ENCODE peak calls at places on chromosomes 16 and 17, in four cellular contexts. S, I, D and R are unnamed samples. For H3K27me3, the result is how much of the 10 kb centered on the place peaks cover.

GRCh38 chr17:40606548-40607353 is 40.9 kb downstream of the SMARCE1 start:
- DNase-seq in I (no peak), S (no peak), D (no peak), R (no peak)

GRCh38 chr16:4313563-4314531 is 2.0 kb upstream of the GLIS2 start:
- DNase-seq in I (no peak), D (no peak), S (no peak), R (no peak)

GRCh38 chr16:55015181-55015913 is 84.7 kb downstream of the IRX5 start:
- DNase-seq in I (no peak), S (no peak), D (no peak), R (no peak)

GRCh38 chr16:19860146-19861030 is 24.3 kb downstream of the GPRC5B start:
- DNase-seq in S (no peak), I (no peak), D (no peak), R (peak)

GRCh38 chr16:15542261-15542660 is 100.7 kb downstream of the MARF1 start:
- DNase-seq in D (no peak), I (no peak), S (no peak), R (no peak)

GRCh38 chr17:4738136-4739121 is 1.2 kb upstream of the ZMYND15 start:
- DNase-seq in D (peak), I (no peak), S (no peak), R (peak)

GRCh38 chr17:60713619-60714018 is 36.0 kb downstream of the BCAS3 start:
- DNase-seq in S (no peak), I (no peak), D (no peak), R (no peak)

GRCh38 chr17:48215583-48216139 is 108.1 kb downstream of the SNX11 start:
- DNase-seq in I (no peak), S (no peak), D (no peak), R (no peak)

GRCh38 chr16:1541293-1542165 is 8.1 kb downstream of the TMEM204 start:
- DNase-seq in D (no peak), I (no peak), S (no peak), R (no peak)

GRCh38 chr16:19389246-19389645 is 28.4 kb upstream of the TMC5 start:
- DNase-seq in I (no peak), S (peak), D (no peak), R (peak)

GRCh38 chr16:89406277-89406888 is 84.0 kb downstream of the ANKRD11 start:
- DNase-seq in I (no peak), D (no peak), S (no peak), R (no peak)

GRCh38 chr16:87897563-87898505 is 28.5 kb upstream of the SLC7A5 start:
- DNase-seq in I (no peak), S (peak), D (peak), R (no peak)

GRCh38 chr17:34452769-34453168 is 89.7 kb upstream of the CCL1 start:
- DNase-seq in D (no peak), S (no peak), I (no peak), R (no peak)

GRCh38 chr16:89615596-89616090 is 2.2 kb downstream of the DPEP1 start:
- DNase-seq in I (no peak), S (no peak), D (peak), R (no peak)

GRCh38 chr17:7745748-7746470 is 28.4 kb downstream of the DNAH2 start:
- DNase-seq in S (no peak), D (no peak), I (no peak), R (no peak)

GRCh38 chr17:83145831-83146230 is 66.4 kb downstream of the METRNL start:
- DNase-seq in D (no peak), S (no peak), I (no peak), R (no peak)

GRCh38 chr17:82978765-82979349 is 100.6 kb upstream of the METRNL start:
- DNase-seq in S (no peak), D (peak), I (no peak), R (no peak)

GRCh38 chr16:30041841-30042240 is 10.8 kb upstream of the TLCD3B start:
- DNase-seq in I (no peak), D (peak), S (no peak), R (no peak)

GRCh38 chr17:66371561-66371960 is 69.1 kb downstream of the PRKCA start:
- DNase-seq in I (no peak), S (no peak), D (no peak), R (no peak)

GRCh38 chr16:18841833-18842525 is 40.6 kb upstream of the ARL6IP1 start:
- DNase-seq in I (no peak), D (no peak), S (no peak), R (no peak)

GRCh38 chr17:39015546-39015935 is 48.3 kb upstream of the FBXO47 start:
- DNase-seq in I (no peak), D (no peak), S (no peak), R (no peak)

GRCh38 chr17:37802712-37803416 is 58.0 kb upstream of the HNF1B start:
- DNase-seq in D (no peak), S (no peak), I (no peak), R (peak)

GRCh38 chr17:16491131-16491702 is 776 bp downstream of the LRRC75A start:
- DNase-seq in I (no peak), S (no peak), D (peak), R (no peak)

GRCh38 chr17:37527249-37527851 is 37.7 kb downstream of the DUSP14 start:
- DNase-seq in I (no peak), D (peak), S (no peak), R (peak)

GRCh38 chr17:5785343-5785742 is 201.0 kb upstream of the NLRP1 start:
- DNase-seq in D (no peak), S (no peak), I (no peak), R (no peak)
- H3K27me3 ChIP-seq in D (under half), S (under half), I (under half), R (under half)

GRCh38 chr17:8965394-8966168 is at the start of gene PIK3R5:
- DNase-seq in D (peak), S (peak), I (no peak), R (no peak)

GRCh38 chr17:8964801-8965393 is 610 bp downstream of the PIK3R5 start:
- DNase-seq in I (no peak), S (peak), D (peak), R (no peak)

GRCh38 chr17:8968503-8968902 is 3.0 kb upstream of the PIK3R5 start:
- DNase-seq in S (no peak), I (no peak), D (no peak), R (no peak)

GRCh38 chr17:8963665-8964258 is 1.7 kb downstream of the PIK3R5 start:
- DNase-seq in D (no peak), S (no peak), I (no peak), R (no peak)

DNA sequence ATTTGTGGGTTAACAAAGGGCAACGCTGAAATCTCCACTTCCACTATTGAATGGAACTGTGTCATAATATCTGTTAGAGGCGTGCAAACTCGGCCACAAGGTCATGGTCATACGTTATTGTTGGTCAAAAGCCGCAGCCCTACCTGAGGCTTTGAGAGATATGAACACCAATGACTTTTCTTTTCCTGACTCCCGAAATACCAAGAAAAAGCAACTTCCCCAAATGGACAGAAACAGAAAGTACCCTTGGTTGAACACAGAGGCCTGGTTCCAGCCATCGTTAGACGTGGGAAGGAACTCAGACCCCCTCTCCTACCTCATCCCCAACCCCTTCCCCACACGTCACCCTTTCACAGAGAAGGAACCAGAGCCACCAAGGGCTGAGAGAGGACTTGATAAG is 1.4 kb upstream of the PIK3R5 start:
- DNase-seq in D (no peak), I (no peak), S (no peak), R (no peak)
- H3K27me3 ChIP-seq in D (under half), I (under half), S (under half), R (under half)

GRCh38 chr16:79331064-79331463 is 269.5 kb downstream of the MAF start:
- DNase-seq in I (no peak), S (no peak), D (no peak), R (no peak)
- H3K27me3 ChIP-seq in I (under half), S (under half), D (under half), R (under half)

GRCh38 chr17:72659811-72660210 is 432.7 kb downstream of the SLC39A11 start:
- DNase-seq in I (no peak), S (no peak), D (no peak), R (no peak)

GRCh38 chr17:72662827-72663190 is 429.7 kb downstream of the SLC39A11 start:
- DNase-seq in D (no peak), S (no peak), I (no peak), R (no peak)

GRCh38 chr17:72660274-72661092 is 432.0 kb downstream of the SLC39A11 start:
- DNase-seq in I (no peak), D (no peak), S (no peak), R (no peak)

GRCh38 chr17:72661945-72662826 is 430.3 kb downstream of the SLC39A11 start:
- DNase-seq in D (no peak), S (no peak), I (no peak), R (no peak)

GRCh38 chr17:72661093-72661944 is 431.2 kb downstream of the SLC39A11 start:
- DNase-seq in I (no peak), S (no peak), D (no peak), R (peak)
- H3K27me3 ChIP-seq in I (under half), S (under half), D (under half), R (under half)

DNA sequence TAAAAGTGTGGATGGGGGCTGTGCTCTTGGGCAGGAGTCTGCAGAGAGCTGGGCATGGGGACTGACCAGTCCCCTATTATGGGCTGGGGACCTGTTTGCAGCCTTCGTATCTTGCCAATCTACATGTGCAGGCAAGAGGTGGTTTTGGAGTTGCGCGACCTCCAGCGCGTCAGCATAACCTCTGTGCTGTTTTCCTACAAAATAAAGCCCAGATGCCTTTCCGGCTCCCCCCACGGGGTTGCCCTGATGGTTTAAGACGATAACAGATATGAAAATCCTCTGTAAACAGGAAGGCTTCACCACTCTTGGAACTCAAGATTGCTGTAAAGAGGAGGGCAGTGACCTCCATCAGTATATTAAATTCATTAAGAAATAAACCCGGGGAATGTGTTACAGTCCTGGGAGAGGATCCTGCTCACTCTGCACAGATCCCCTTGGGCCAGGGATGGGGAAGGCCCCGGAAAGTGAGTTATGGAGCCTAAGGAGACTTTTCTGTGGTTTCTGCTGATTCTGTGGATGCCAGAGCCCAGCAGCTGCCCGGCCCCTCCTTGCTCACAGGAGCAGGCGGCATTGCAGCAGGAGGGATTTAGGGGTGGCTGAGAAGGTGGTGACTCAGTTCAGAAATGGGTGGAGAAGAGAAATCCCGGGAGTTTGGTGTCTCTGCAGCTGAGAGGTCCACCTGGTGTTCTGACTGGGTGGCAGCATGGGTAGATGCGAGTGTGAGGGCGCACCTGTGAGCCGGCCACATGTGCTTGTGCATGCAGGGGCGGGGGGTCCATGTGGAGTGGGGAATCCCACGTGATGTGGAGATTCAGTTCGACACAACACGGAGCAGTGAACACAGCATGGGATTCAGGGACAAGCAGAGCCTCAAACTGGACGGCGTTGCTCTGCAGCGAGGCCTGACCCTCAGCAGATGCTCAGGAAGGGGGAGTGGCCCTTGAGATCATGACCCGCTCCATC is 16.2 kb upstream of the SPPL2C start:
- DNase-seq in S (no peak), I (no peak), D (no peak), R (no peak)
- H3K27me3 ChIP-seq in S (under half), I (under half), D (under half), R (under half)

DNA sequence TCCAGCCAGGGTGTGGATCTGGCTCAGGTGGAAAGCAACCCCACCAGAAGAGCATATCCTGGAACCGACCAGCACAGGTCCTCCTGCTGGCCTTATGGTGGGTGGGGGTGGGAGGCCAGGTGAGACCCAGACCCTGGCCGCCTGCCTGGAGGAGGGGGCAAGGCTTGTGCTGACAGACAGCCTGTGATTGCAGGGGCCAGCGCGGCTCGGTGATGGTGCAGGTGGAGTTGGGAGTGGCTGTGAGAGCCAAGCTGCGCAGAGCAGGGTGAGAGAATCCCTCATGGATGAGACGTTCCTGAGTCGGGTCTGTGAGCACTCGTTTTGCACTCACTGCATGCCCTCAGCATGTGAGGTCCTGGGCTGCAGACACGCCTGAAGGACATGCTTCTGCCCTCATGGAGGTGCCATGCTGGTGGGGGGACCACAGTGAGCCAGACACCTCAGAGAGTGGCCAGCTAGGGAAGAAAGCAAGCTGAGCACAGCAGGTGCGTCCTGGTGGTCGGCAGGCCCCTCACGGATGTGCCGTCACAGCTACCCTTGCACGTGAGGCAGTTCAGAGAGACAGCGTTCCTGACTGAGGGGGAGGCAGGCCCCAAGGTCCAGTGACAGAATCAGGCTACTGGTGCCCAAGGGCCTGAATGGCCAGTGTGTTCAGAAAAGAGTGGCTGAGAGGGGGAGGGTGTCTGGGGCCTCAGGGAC is 3.8 kb upstream of the KCNJ12 start:
- DNase-seq in D (no peak), I (no peak), S (no peak), R (no peak)
- H3K27me3 ChIP-seq in D (under half), I (under half), S (under half), R (under half)

GRCh38 chr16:68408428-68408827 is 39.9 kb downstream of the SMPD3 start:
- DNase-seq in I (no peak), D (no peak), S (no peak), R (no peak)

GRCh38 chr16:68408967-68409366 is 39.3 kb downstream of the SMPD3 start:
- DNase-seq in I (no peak), S (no peak), D (no peak), R (no peak)

GRCh38 chr16:68412061-68412460 is 36.2 kb downstream of the SMPD3 start:
- DNase-seq in D (no peak), S (no peak), I (no peak), R (no peak)

GRCh38 chr16:68414581-68414980 is 33.7 kb downstream of the SMPD3 start:
- DNase-seq in I (no peak), D (no peak), S (no peak), R (no peak)

DNA sequence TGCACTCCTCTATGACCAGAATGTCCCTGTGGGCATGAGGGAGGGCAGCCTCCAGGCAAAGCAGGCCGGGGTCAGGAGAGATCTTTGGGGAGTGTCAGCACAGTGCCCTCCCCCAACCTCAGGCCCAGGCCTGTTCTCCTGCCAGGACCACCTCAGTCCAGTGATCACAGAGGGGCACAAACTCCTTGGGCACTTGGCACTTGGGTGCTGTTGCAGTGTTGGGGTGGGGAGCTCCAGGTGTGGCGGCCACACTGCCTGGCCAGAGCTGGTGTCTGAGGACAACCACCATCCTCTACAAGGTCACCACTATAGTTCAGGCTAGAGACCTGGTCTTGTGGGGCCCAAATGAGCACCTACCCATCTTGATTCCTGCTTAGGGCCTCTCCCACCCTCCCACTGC is 37.2 kb downstream of the SMPD3 start:
- DNase-seq in D (no peak), I (no peak), S (no peak), R (no peak)
- H3K27me3 ChIP-seq in D (under half), I (under half), S (under half), R (under half)

DNA sequence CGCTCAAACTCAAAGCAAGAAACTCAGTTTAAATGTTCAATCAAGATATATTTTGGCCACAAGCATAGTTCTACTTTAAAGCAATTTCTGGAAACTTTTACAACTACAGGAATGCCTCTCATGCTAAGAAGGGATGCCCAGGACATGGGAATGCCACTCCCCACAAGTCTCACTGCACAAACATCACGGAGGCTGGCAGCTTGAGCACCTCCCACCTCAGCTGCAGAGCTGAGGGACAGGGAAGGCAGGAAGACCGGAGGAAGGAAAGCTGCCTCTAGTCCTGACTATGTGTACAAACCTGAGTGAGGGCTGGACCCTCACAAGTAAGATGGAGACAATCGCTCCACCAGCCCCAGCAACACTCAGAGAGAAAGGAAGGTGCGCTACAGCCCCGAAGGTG is 5.3 kb downstream of the AXIN1 start:
- DNase-seq in S (no peak), D (no peak), I (no peak), R (no peak)
- H3K27me3 ChIP-seq in S (under half), D (under half), I (under half), R (under half)